ENCODE peak calls at places on chromosomes 4 and X, in six cellular contexts. E is germinal center; C is GM23248; X is neural progenitor cell; H is ACHN; L is stimulated activated CD4-positive, alpha-beta T cell treated with anti-CD3 and anti-CD28 coated beads, Interleukin-12 subunit alpha, Interleukin-12 subunit beta, amount 100 ng/mL, for 4 hours. M is an unnamed sample.

GRCh38 chr4:6804082-6804752 is 21.7 kb downstream of the KIAA0232 start:
- DNase-seq in E (no peak), C (no peak), X (no peak), H (no peak), L (no peak), M (no peak)

GRCh38 chrX:53263597-53264094 is 17.7 kb downstream of the IQSEC2 start:
- DNase-seq in E (no peak), C (peak), X (no peak), H (peak), L (no peak), M (no peak)

GRCh38 chr4:21067351-21067750 is 367.1 kb downstream of the PACRGL start:
- DNase-seq in E (no peak), C (no peak), X (no peak), H (no peak), L (no peak), M (no peak)

GRCh38 chr4:155900402-155900801 is 3.1 kb upstream of the TDO2 start:
- DNase-seq in E (no peak), C (peak), X (no peak), H (no peak), L (no peak), M (no peak)

GRCh38 chrX:110853610-110854009 is 58.0 kb upstream of the CHRDL1 start:
- DNase-seq in E (no peak), C (peak), X (peak), H (no peak), L (no peak), M (no peak)

GRCh38 chr4:102623622-102624021 is 122.5 kb downstream of the NFKB1 start:
- DNase-seq in E (no peak), C (peak), X (peak), H (peak), L (no peak), M (no peak)

GRCh38 chrX:70062076-70062475 is at the start of gene OTUD6A:
- DNase-seq in E (no peak), C (no peak), X (no peak), H (no peak), L (no peak), M (no peak)

GRCh38 chrX:34810911-34811310 is 131.7 kb upstream of the FAM47B start:
- DNase-seq in E (no peak), C (no peak), X (no peak), H (no peak), L (no peak), M (no peak)

GRCh38 chrX:45668686-45669443 is 468.2 kb upstream of the DIPK2B start:
- DNase-seq in E (no peak), C (peak), X (no peak), H (peak), L (no peak), M (no peak)

GRCh38 chr4:187075514-187075913 is 351.9 kb upstream of the FAT1 start:
- DNase-seq in E (no peak), C (peak), X (no peak), H (no peak), L (no peak), M (no peak)

GRCh38 chr4:38040619-38041018 is 80.4 kb downstream of the PTTG2 start:
- DNase-seq in E (no peak), C (no peak), X (no peak), H (no peak), L (no peak), M (no peak)

GRCh38 chrX:116009871-116010710 is 160.5 kb upstream of the AGTR2 start:
- DNase-seq in E (no peak), C (no peak), X (no peak), H (no peak), L (no peak), M (no peak)

GRCh38 chr4:54041916-54042315 is 22.5 kb downstream of the CHIC2 start:
- DNase-seq in E (no peak), C (no peak), X (no peak), H (no peak), L (no peak), M (no peak)

GRCh38 chrX:115372026-115372610 is 82.6 kb downstream of the LUZP4 start:
- DNase-seq in E (no peak), C (peak), X (peak), H (peak), L (no peak), M (no peak)

GRCh38 chr4:48194986-48195773 is 61.1 kb upstream of the TXK start:
- DNase-seq in E (no peak), C (no peak), X (no peak), H (no peak), L (no peak), M (no peak)

GRCh38 chr4:41644288-41644914 is 104.1 kb downstream of the PHOX2B start:
- DNase-seq in E (peak), C (peak), X (peak), H (peak), L (no peak), M (no peak)

M was measured in stimulated activated naive B cell treated with anti-CD40 and anti-IgM and Interleukin-4, amounts not matched to agents 10 μg/mL and 1 μg/mL and 100 μg/mL, for 72 hours.